ENCODE peak calls at places on chromosomes 6 and 20, in ten cellular contexts. Z is endothelial cell, Q is left lobe of liver, H is AG20443, P is T-cell, B is K562, G is HS-5, Y is AG09309, V is heart left ventricle, U is astrocyte. I is an unnamed sample.

GRCh38 chr20:8414611-8415274 is 282.7 kb downstream of the PLCB1 start:
- DNase-seq in Z (no peak), Q (no peak), H (peak), P (no peak), B (no peak), G (peak), Y (no peak), V (no peak), U (peak), I (no peak)

GRCh38 chr6:159778542-159778941 is 10.9 kb downstream of the TCP1 start:
- DNase-seq in Z (no peak), Q (no peak), H (no peak), P (no peak), B (no peak), G (no peak), Y (no peak), V (no peak), U (no peak), I (no peak)

GRCh38 chr20:63217706-63218105 is 1.8 kb upstream of the YTHDF1 start:
- DNase-seq in Z (no peak), Q (no peak), H (no peak), P (no peak), B (no peak), G (no peak), Y (no peak), V (no peak), U (no peak), I (no peak)

GRCh38 chr6:170270984-170271593 is 19.8 kb downstream of the DLL1 start:
- DNase-seq in Z (no peak), Q (no peak), H (no peak), P (no peak), B (no peak), G (no peak), Y (no peak), V (peak), U (no peak), I (peak)

GRCh38 chr20:301886-302848 is 4.8 kb downstream of the ZCCHC3 start:
- DNase-seq in Z (no peak), Q (no peak), H (no peak), P (no peak), B (no peak), G (no peak), Y (no peak), V (no peak), U (no peak), I (no peak)

GRCh38 chr20:44471481-44471882 is 4.2 kb upstream of the TTPAL start:
- DNase-seq in Z (no peak), Q (no peak), H (peak), P (no peak), B (peak), G (peak), Y (peak), V (no peak), U (no peak), I (no peak)

GRCh38 chr20:61499859-61500258 is 247.8 kb downstream of the CDH4 start:
- DNase-seq in Z (no peak), Q (no peak), H (no peak), P (no peak), B (no peak), G (no peak), Y (no peak), V (no peak), U (peak), I (no peak)

GRCh38 chr6:33589723-33590530 is 9.9 kb upstream of the BAK1 start:
- DNase-seq in Z (peak), Q (no peak), H (peak), P (peak), B (peak), G (peak), Y (no peak), V (peak), U (peak), I (peak)

GRCh38 chr6:114339706-114340105 is 3.1 kb downstream of the HS3ST5 start:
- DNase-seq in Z (no peak), Q (no peak), H (no peak), P (no peak), B (no peak), G (peak), Y (no peak), V (no peak), U (peak), I (no peak)

GRCh38 chr6:81682238-81682795 is 70.2 kb downstream of the TENT5A start:
- DNase-seq in Z (no peak), Q (no peak), H (no peak), P (no peak), B (no peak), G (no peak), Y (no peak), V (no peak), U (peak), I (no peak)

GRCh38 chr6:13561624-13562267 is 12.7 kb upstream of the SIRT5 start:
- DNase-seq in Z (no peak), Q (peak), H (no peak), P (no peak), B (no peak), G (no peak), Y (no peak), V (no peak), U (no peak), I (no peak)

GRCh38 chr20:38723982-38724602 is at the start of gene SLC32A1:
- DNase-seq in Z (peak), Q (no peak), H (no peak), P (no peak), B (no peak), G (no peak), Y (no peak), V (no peak), U (no peak), I (no peak)

GRCh38 chr20:48066851-48067250 is 281.6 kb upstream of the SULF2 start:
- DNase-seq in Z (no peak), Q (no peak), H (no peak), P (no peak), B (no peak), G (no peak), Y (no peak), V (no peak), U (no peak), I (no peak)

GRCh38 chr20:54219751-54220426 is 12.0 kb downstream of the PFDN4 start:
- DNase-seq in Z (no peak), Q (no peak), H (peak), P (no peak), B (peak), G (peak), Y (no peak), V (no peak), U (peak), I (no peak)

GRCh38 chr6:109379706-109380105 is 2.6 kb downstream of the CD164 start:
- DNase-seq in Z (no peak), Q (no peak), H (peak), P (no peak), B (no peak), G (no peak), Y (no peak), V (no peak), U (peak), I (no peak)

GRCh38 chr6:157169656-157170055 is 153.7 kb downstream of the TMEM242 start:
- DNase-seq in Z (no peak), Q (no peak), H (no peak), P (no peak), B (no peak), G (no peak), Y (no peak), V (peak), U (peak), I (no peak)

GRCh38 chr6:13914346-13914745 is 10.4 kb upstream of the RNF182 start:
- DNase-seq in Z (no peak), Q (no peak), H (no peak), P (no peak), B (no peak), G (no peak), Y (no peak), V (no peak), U (peak), I (no peak)

GRCh38 chr6:40948598-40948997 is 90.4 kb downstream of the UNC5CL start:
- DNase-seq in Z (no peak), Q (no peak), H (no peak), P (no peak), B (no peak), G (no peak), Y (no peak), V (no peak), U (no peak), I (no peak)